ENCODE peak calls at places on chromosome 3, in six cellular contexts. K, S, T, Q, J and H are unnamed samples.
A peak's percentile ranks its signal among the peaks of the same experiment; 100 is the strongest.

GRCh38 chr3:135853981-135854380 is 111.5 kb upstream of the PPP2R3A start:
- DNase-seq in T (no peak), J (no peak), Q (no peak), K (no peak), S (no peak), H (no peak)

GRCh38 chr3:189530822-189531221 is 100.4 kb upstream of the TP63 start:
- DNase-seq in T (no peak), Q (no peak), K (no peak), J (peak; percentile 61), S (peak; percentile 79), H (no peak)

GRCh38 chr3:157542711-157543485 is 39.7 kb upstream of the VEPH1 start:
- DNase-seq in Q (peak; percentile 75), T (no peak), J (peak; percentile 85), S (peak; percentile 16), K (peak; percentile 70), H (peak; percentile 9)

GRCh38 chr3:54621181-54621580 is 306.7 kb downstream of the LRTM1 start:
- DNase-seq in K (no peak), S (peak; percentile 58), T (no peak), J (no peak), Q (no peak), H (no peak)

GRCh38 chr3:43423142-43423541 is 136.8 kb downstream of the SNRK start:
- DNase-seq in S (no peak), T (no peak), K (no peak), Q (peak; percentile 71), J (peak; percentile 71), H (no peak)

GRCh38 chr3:23728651-23729117 is 77.1 kb upstream of the UBE2E1 start:
- DNase-seq in S (no peak), T (no peak), J (peak; percentile 71), K (peak; percentile 54), Q (no peak), H (no peak)

GRCh38 chr3:14520149-14520548 is 20.0 kb downstream of the GRIP2 start:
- DNase-seq in T (peak; percentile 40), S (no peak), K (no peak), Q (no peak), J (no peak), H (no peak)

GRCh38 chr3:156749244-156749643 is 74.9 kb downstream of the TIPARP start:
- DNase-seq in S (no peak), K (no peak), J (no peak), T (no peak), Q (no peak), H (no peak)

GRCh38 chr3:125593991-125594574 is 1.2 kb downstream of the OSBPL11 start:
- DNase-seq in Q (no peak), S (no peak), T (no peak), J (peak; percentile 30), K (peak; percentile 34), H (no peak)

GRCh38 chr3:60573494-60573893 is 677.8 kb downstream of the FHIT start:
- DNase-seq in K (no peak), J (peak; percentile 76), Q (no peak), S (peak; percentile 49), T (no peak), H (peak; percentile 10)

GRCh38 chr3:64011685-64012084 is 11.6 kb downstream of the PSMD6 start:
- DNase-seq in S (peak; percentile 64), Q (no peak), T (no peak), J (peak; percentile 39), K (no peak), H (peak; percentile 27)

GRCh38 chr3:37162501-37163245 is 11.7 kb downstream of the LRRFIP2 start:
- DNase-seq in J (no peak), T (no peak), Q (no peak), K (no peak), S (no peak), H (no peak)

GRCh38 chr3:14370719-14371572 is 31.5 kb upstream of the SLC6A6 start:
- DNase-seq in S (peak; percentile 16), J (no peak), Q (no peak), T (no peak), K (no peak), H (no peak)

GRCh38 chr3:66415867-66416428 is 84.9 kb downstream of the LRIG1 start:
- DNase-seq in J (no peak), K (no peak), Q (no peak), S (no peak), T (no peak), H (no peak)

GRCh38 chr3:130779486-130779885 is 32.9 kb upstream of the PIK3R4 start:
- DNase-seq in Q (no peak), K (no peak), S (no peak), T (no peak), J (no peak), H (no peak)

DNA sequence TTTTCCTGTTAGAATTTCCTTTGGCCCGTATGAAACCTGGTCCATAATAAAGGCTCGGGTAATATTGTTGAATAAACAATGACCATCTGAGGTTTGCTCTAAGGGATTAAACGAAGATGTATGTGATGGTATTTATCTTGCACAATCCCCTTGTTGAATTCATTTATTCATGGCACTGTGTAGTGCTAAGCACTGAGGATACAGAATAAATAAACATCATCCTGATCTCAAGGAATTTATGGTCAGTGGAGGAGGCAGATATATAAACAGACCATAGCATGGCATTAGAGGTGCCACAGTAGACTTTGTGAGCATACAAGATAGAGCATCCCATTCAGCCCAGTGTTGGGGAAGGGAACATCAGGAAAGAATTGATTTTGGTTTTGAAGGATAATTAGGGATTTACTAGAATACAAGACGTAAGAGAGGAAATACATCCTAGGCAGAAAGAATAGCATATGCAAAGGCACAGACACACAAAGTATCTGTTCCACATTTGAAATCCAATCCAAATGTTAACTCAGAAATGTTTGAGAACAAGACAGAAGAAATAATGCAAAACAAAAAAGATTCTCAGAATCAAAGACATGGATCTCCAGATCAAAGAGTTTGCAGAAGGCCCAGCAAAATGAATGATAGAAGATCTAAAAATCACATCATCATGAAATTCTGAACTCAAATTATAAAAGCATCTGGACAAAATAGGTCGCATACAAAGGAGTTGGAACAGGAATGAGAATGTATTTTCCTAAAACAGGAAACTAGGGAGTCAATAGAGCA is 5.4 kb upstream of the IGF2BP2 start:
- DNase-seq in S (no peak), J (no peak), Q (no peak), T (no peak), K (no peak), H (no peak)
- H3K27ac ChIP-seq in S (no peak overlapping the region), J (no peak overlapping the region), Q (no peak overlapping the region), T (no peak overlapping the region), K (no peak overlapping the region), H (no peak overlapping the region)

GRCh38 chr3:105747056-105747455 is 121.8 kb downstream of the CBLB start:
- DNase-seq in Q (no peak), J (peak; percentile 32), T (no peak), S (peak; percentile 41), K (peak; percentile 8), H (peak; percentile 13)
- H3K27ac ChIP-seq in Q (peak overlapping the region; percentile 46), J (no peak overlapping the region), T (no peak overlapping the region), S (no peak overlapping the region), K (no peak overlapping the region), H (no peak overlapping the region)

DNA sequence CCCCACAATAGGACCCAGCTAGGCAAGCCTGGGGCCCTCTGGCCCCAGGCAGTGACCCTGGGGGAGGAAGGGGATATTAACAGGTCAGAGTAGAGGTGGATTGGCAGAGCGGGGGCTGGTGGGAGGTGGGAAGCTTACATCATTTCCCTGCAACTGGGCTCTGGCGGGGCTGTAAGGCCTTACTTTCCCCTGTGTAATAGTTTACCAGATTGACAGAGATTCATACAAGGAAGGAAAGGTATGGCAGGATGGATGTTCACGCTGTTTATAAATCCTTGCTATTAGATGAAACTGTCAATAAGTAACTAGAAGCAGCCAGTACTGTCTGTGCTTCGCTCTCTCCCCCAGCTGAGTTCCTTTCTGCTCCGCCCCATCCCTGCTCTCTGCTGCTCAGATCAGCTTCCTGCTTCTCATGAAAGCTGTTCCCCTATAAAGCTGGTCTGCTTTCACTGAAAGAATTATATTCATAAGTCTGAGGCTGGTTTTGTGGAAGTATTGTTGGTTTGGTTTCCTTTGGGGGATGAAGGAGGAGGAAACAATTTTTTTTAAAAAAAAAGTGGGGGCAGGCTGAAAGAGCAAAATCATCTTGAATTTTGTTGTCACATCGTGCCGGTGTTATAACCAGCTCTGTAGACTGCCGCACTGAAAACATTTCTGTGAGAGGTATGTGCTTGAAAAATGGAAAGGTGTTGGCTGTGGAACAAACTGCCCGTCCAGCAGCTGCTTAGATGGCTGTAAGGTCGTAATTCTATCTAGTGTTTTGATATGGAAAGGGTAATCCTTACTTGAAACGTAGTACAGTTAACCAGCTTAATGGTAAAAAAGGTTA is 76.4 kb downstream of the BBX start:
- DNase-seq in T (peak; percentile 63), K (peak; percentile 91), S (peak; percentile 55), Q (peak; percentile 50), J (peak; percentile 34), H (peak; percentile 17)
- H3K27ac ChIP-seq in T (peak overlapping the region; percentile 73), K (peak overlapping the region; percentile 65), S (peak overlapping the region; percentile 78), Q (peak overlapping the region; percentile 87), J (peak overlapping the region; percentile 0), H (peak overlapping the region; percentile 26)

DNA sequence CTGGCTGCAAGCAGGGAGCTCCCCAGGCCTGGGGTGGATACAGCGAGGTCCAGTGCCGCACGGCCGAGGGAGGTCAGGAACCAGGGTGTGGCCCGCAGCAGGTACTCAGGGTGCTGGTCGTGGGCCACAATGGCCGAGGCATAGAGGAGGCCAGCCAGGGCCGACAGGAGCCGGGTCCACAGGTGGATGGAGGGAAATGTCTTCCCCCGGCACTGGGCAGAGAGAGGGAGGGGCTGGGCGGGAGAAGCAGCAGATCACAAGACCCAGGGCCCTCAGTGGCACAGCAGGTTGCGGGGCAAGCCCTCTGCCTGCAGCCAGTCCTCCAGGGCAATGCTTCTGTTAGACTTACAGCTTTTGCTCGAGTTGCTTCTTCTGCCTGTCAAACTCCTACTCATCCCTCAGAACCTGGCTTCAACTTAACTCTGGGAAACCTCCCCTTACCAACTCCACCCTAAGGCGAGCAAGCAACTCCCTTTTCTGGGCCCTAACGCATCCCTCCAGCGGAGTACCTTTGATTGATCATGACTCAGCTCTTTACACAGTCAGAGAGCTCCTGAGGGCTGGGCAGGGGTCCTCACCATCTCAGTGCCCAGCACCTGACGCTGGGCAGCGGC is 16.1 kb downstream of the TMEM44 start:
- DNase-seq in J (no peak), K (no peak), T (no peak), Q (no peak), S (no peak), H (no peak)
- H3K27ac ChIP-seq in J (no peak overlapping the region), K (no peak overlapping the region), T (no peak overlapping the region), Q (no peak overlapping the region), S (no peak overlapping the region), H (peak overlapping the region; percentile 18)

DNA sequence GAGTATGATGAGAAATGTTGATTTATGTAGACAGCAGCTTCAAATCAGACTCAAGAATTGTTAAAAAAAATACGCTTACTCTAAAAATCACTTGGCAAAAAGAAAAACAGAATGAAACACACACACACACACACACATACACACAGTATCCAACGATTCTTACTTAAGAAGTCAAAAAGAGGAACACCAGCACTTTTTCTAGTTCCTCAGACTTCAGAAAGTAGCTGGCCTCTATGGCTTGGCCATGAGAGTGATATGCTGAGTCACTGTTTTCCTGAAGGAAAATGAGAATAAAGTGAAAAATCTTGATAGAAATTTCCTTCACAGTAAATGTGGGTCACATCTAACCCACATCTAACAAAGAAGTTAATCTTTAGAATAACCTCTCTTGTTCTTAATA is 22.1 kb downstream of the CNTN3 start:
- DNase-seq in T (no peak), K (no peak), J (no peak), Q (no peak), S (no peak), H (no peak)
- H3K27ac ChIP-seq in T (no peak overlapping the region), K (no peak overlapping the region), J (no peak overlapping the region), Q (no peak overlapping the region), S (no peak overlapping the region), H (no peak overlapping the region)

DNA sequence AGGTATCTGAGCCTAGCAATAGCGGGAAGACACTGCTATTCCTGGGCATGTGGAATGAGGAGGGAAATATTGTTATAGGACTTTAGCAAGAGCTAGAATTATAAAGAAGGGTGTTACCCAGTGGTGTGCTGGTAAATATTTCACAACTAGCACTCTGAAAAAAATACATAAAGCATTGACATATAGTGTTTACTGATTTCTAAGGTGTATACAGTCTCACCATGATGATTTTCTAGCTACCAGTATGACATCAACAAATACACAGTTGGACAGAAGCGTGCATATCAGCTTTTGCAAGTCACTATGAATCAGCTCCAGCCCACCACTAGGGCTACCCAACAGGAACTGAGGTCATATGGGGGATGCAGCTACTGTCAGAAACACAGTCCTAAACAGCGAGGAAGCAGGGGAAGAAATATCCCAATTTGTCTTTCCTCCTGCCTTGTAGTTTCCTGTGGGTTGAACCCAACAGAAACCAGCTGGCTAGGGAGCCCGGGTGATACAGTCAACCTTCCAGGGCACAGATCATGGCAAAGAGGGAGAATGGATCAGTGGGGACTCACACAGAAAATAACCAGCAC is 39.6 kb downstream of the HGD start:
- DNase-seq in S (no peak), Q (no peak), K (peak; percentile 13), J (no peak), T (no peak), H (no peak)
- H3K27ac ChIP-seq in S (no peak overlapping the region), Q (no peak overlapping the region), K (no peak overlapping the region), J (no peak overlapping the region), T (no peak overlapping the region), H (no peak overlapping the region)